ENCODE peak calls at places on chromosomes 12 and 14, in four cellular contexts. Y is IMR-90, U is HepG2, N is kidney. P is an unnamed sample.

GRCh38 chr12:19648173-19648572 is 208.9 kb downstream of the AEBP2 start:
- DNase-seq in Y (no peak), U (no peak), N (no peak), P (no peak)

GRCh38 chr14:95953111-95953724 is 76.6 kb downstream of the TUNAR start:
- DNase-seq in Y (no peak), U (no peak), N (no peak), P (peak; percentile 72)

GRCh38 chr12:22306311-22306710 is 28.2 kb downstream of the ST8SIA1 start:
- DNase-seq in Y (no peak), U (no peak), N (no peak), P (no peak)

GRCh38 chr14:77882098-77882497 is 82.2 kb downstream of the ADCK1 start:
- DNase-seq in Y (no peak), U (no peak), N (no peak), P (no peak)

GRCh38 chr12:38316391-38317129 is at the start of gene ALG10B:
- DNase-seq in Y (peak; percentile 96), U (peak; percentile 92), N (peak; percentile 97), P (peak; percentile 99)

GRCh38 chr12:56413392-56413791 is 35.8 kb downstream of the TIMELESS start:
- DNase-seq in Y (no peak), U (no peak), N (no peak), P (peak; percentile 67)

GRCh38 chr12:22684526-22685118 is 59.7 kb downstream of the ETNK1 start:
- DNase-seq in Y (peak; percentile 59), U (peak; percentile 17), N (no peak), P (no peak)

GRCh38 chr12:32301216-32301615 is 98.1 kb upstream of the FGD4 start:
- DNase-seq in Y (peak; percentile 55), U (no peak), N (no peak), P (no peak)

GRCh38 chr12:127416796-127417195 is 850.2 kb upstream of the TMEM132C start:
- DNase-seq in Y (peak; percentile 23), U (no peak), N (no peak), P (no peak)

GRCh38 chr14:32939254-32940065 is 781 bp downstream of the NPAS3 start:
- DNase-seq in Y (peak; percentile 16), U (no peak), N (peak; percentile 95), P (peak; percentile 89)

GRCh38 chr14:60648934-60649814 is at the start of gene SIX1:
- DNase-seq in Y (peak; percentile 95), U (peak; percentile 77), N (peak; percentile 87), P (peak; percentile 95)

GRCh38 chr12:92210062-92210461 is 64.4 kb upstream of the BTG1 start:
- DNase-seq in Y (no peak), U (no peak), N (no peak), P (no peak)

GRCh38 chr12:111389635-111390034 is 16.1 kb upstream of the SH2B3 start:
- DNase-seq in Y (no peak), U (no peak), N (no peak), P (peak; percentile 51)

GRCh38 chr14:28875937-28876910 is 109.6 kb downstream of the FOXG1 start:
- DNase-seq in Y (no peak), U (no peak), N (no peak), P (peak; percentile 53)

GRCh38 chr14:30532264-30532663 is 26.7 kb upstream of the G2E3 start:
- DNase-seq in Y (no peak), U (no peak), N (no peak), P (no peak)

GRCh38 chr12:19646599-19646998 is 207.3 kb downstream of the AEBP2 start:
- DNase-seq in Y (no peak), U (no peak), N (no peak), P (no peak)

GRCh38 chr14:50092006-50092555 is 24.3 kb downstream of the VCPKMT start:
- DNase-seq in Y (no peak), U (no peak), N (no peak), P (no peak)

DNA sequence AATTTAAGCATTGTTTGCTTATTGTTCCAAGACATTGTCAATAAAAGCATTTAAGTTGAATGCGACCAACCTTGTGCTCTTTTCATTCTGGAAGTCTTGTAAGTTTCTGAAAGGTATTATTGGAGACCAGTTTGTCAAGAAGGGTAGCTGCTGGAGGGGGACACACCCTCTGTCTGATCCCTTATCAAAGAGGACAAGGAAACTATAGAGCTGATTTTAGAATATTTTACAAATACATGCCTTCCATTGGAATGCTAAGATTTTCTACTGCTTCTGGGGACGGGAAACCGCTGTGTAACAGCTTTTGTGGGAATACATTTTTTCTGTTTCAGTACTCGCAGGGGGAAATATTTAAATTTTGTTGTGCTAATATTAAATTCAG is 3.5 kb downstream of the FOS start:
- DNase-seq in Y (peak; percentile 60), U (no peak), N (no peak), P (no peak)
- H3K4me1 ChIP-seq in Y (peaks cover 7% of the 10 kb centered on the region), U (peaks cover 66% of the 10 kb centered on the region), N (peaks cover 12% of the 10 kb centered on the region), P (peaks cover 8% of the 10 kb centered on the region)

GRCh38 chr14:93015039-93015438 is 92.1 kb downstream of the CHGA start:
- DNase-seq in Y (no peak), U (no peak), N (no peak), P (no peak)

GRCh38 chr14:93011650-93012317 is 88.8 kb downstream of the CHGA start:
- DNase-seq in Y (no peak), U (no peak), N (no peak), P (no peak)

GRCh38 chr14:93012516-93013367 is 89.8 kb downstream of the CHGA start:
- DNase-seq in Y (no peak), U (no peak), N (no peak), P (no peak)

GRCh38 chr14:93014038-93015023 is 91.4 kb downstream of the CHGA start:
- DNase-seq in Y (no peak), U (no peak), N (no peak), P (no peak)

DNA sequence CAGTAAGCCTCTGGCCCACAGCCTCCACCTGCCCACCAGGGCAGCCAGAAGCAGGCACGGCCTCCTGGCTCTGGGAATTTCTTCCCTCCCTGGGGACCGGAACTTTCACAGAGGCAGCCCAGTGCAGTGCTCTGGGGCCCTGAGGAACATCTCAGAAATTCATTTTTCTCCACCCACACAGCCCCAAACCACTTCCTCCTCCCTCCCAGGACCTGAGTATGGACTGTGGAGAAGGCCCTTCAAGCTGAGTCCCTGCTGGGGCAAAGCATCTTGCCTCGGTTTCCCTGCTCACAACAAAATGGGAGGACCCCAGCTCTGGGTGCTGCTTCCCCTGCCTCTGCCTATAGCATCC is 90.4 kb downstream of the CHGA start:
- DNase-seq in Y (peak; percentile 28), U (no peak), N (no peak), P (no peak)
- H3K9ac ChIP-seq in Y (no peak overlapping the region), U (no peak overlapping the region), N (no peak overlapping the region), P (no peak overlapping the region)

DNA sequence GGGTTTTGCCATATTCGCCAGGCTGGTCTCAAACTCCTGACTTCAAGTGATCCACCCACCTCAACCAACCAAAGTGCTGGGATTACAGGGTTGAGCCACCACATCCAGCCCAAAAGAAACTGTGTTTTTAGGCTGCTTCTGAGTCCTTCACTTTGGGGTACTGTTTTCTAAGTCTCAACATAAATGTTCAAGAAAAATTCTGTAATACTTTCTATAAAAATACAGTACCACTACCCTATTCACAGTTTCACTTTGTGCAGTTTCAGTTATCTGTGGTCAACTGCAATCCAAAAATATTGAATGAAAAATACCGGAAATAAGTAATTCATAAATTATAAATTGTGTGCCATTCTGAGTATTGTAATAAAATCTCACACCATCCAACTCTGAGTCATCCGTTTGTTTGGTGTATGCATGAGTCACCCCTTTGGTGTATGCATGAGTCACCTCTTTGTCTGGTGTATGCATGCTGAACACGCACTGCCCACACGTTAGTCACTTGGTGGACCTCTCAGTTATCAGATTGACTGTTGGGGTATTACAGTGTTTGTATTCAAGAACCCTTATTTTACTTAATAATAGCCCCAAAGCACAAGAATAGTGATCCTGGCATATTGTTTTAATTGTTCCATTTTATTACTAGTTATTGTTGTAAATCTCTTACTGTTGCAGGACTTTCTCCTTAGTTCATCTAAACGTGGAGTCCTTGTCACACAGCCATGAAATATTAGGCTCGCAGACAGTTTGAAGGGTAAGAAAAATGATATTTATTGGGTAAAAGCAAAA is 190.2 kb downstream of the FSCB start:
- DNase-seq in Y (peak; percentile 93), U (peak; percentile 58), N (no peak), P (no peak)
- H3K27ac ChIP-seq in Y (peak overlapping the region; percentile 37), U (no peak overlapping the region), N (no peak overlapping the region), P (no peak overlapping the region)

DNA sequence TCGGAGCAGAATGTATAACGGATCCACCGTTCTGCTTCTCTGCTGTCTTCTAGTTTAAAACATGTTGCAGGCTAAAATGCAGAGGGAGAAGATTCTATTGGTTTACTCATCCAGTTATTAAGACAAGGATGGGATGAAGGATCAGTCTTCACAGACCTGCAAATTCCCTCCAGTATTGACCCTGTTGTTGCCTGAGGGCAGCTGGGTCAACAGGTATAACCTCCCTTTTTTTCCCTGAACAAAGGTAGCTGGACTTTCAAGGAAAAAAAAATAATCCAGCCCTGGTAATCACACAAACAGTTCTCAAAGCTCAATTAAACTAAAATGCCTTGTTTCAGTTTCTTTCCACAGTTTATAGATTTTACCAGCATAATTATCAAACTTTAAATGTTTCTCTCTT is 480.6 kb downstream of the ZFP36L1 start:
- DNase-seq in Y (no peak), U (no peak), N (no peak), P (no peak)
- H3K4me1 ChIP-seq in Y (no peaks in the 10 kb centered on the region), U (peaks cover 35% of the 10 kb centered on the region), N (peaks cover 5% of the 10 kb centered on the region), P (peaks cover 6% of the 10 kb centered on the region)

GRCh38 chr12:119949145-119949544 is 39.9 kb upstream of the BICDL1 start:
- DNase-seq in Y (no peak), U (no peak), N (no peak), P (no peak)

GRCh38 chr12:119949594-119949993 is 39.4 kb upstream of the BICDL1 start:
- DNase-seq in Y (no peak), U (no peak), N (no peak), P (no peak)
- H3K9ac ChIP-seq in Y (no peak overlapping the region), U (no peak overlapping the region), N (no peak overlapping the region), P (no peak overlapping the region)